ENCODE peak calls at places on chromosome 19, in nine cellular contexts. One of them, this sample, is unnamed.

GRCh38 chr19:1222394-1222793 is 15.4 kb downstream of the CBARP start:
- DNase-seq in hypothalamus: no peak
- DNase-seq in B cell: no peak
- DNase-seq in iris pigment epithelial cell: no peak
- DNase-seq in frontal cortex: no peak
- DNase-seq in HEK293T: no peak
- DNase-seq in Calu3: no peak
- DNase-seq in NCI-H526 treated with DMSO at 0.1 percent for 48 hours: no peak
- DNase-seq in GM20000: no peak
- DNase-seq in this sample: no peak

GRCh38 chr19:54188224-54188871 is 1.0 kb downstream of the MBOAT7 start:
- DNase-seq in Calu3: peak
- DNase-seq in NCI-H526 treated with DMSO at 0.1 percent for 48 hours: no peak
- DNase-seq in hypothalamus: no peak
- DNase-seq in B cell: peak
- DNase-seq in GM20000: no peak
- DNase-seq in HEK293T: no peak
- DNase-seq in iris pigment epithelial cell: peak
- DNase-seq in frontal cortex: no peak
- DNase-seq in this sample: peak

GRCh38 chr19:2356036-2356646 is 3.9 kb upstream of the TMPRSS9 start:
- DNase-seq in Calu3: no peak
- DNase-seq in HEK293T: no peak
- DNase-seq in iris pigment epithelial cell: no peak
- DNase-seq in frontal cortex: no peak
- DNase-seq in hypothalamus: no peak
- DNase-seq in B cell: no peak
- DNase-seq in NCI-H526 treated with DMSO at 0.1 percent for 48 hours: no peak
- DNase-seq in GM20000: no peak
- DNase-seq in this sample: no peak

GRCh38 chr19:2398735-2399305 is 28.6 kb downstream of the TIMM13 start:
- DNase-seq in B cell: no peak
- DNase-seq in NCI-H526 treated with DMSO at 0.1 percent for 48 hours: no peak
- DNase-seq in Calu3: no peak
- DNase-seq in HEK293T: no peak
- DNase-seq in hypothalamus: no peak
- DNase-seq in frontal cortex: no peak
- DNase-seq in iris pigment epithelial cell: no peak
- DNase-seq in GM20000: no peak
- DNase-seq in this sample: no peak

GRCh38 chr19:27759896-27760295 is 1453.1 kb downstream of the UQCRFS1 start:
- DNase-seq in frontal cortex: no peak
- DNase-seq in HEK293T: no peak
- DNase-seq in iris pigment epithelial cell: no peak
- DNase-seq in GM20000: no peak
- DNase-seq in hypothalamus: no peak
- DNase-seq in NCI-H526 treated with DMSO at 0.1 percent for 48 hours: no peak
- DNase-seq in B cell: no peak
- DNase-seq in Calu3: no peak
- DNase-seq in this sample: no peak

GRCh38 chr19:33683881-33684549 is 62.3 kb downstream of the CHST8 start:
- DNase-seq in Calu3: peak
- DNase-seq in hypothalamus: no peak
- DNase-seq in frontal cortex: no peak
- DNase-seq in GM20000: no peak
- DNase-seq in NCI-H526 treated with DMSO at 0.1 percent for 48 hours: no peak
- DNase-seq in B cell: no peak
- DNase-seq in HEK293T: peak
- DNase-seq in iris pigment epithelial cell: peak
- DNase-seq in this sample: peak

GRCh38 chr19:3346677-3347353 is 19.6 kb upstream of the NFIC start:
- DNase-seq in Calu3: no peak
- DNase-seq in frontal cortex: peak
- DNase-seq in GM20000: no peak
- DNase-seq in HEK293T: no peak
- DNase-seq in iris pigment epithelial cell: no peak
- DNase-seq in B cell: no peak
- DNase-seq in NCI-H526 treated with DMSO at 0.1 percent for 48 hours: no peak
- DNase-seq in hypothalamus: peak
- DNase-seq in this sample: no peak

GRCh38 chr19:35317464-35318043 is 11.4 kb upstream of the CD22 start:
- DNase-seq in frontal cortex: no peak
- DNase-seq in hypothalamus: no peak
- DNase-seq in HEK293T: no peak
- DNase-seq in NCI-H526 treated with DMSO at 0.1 percent for 48 hours: no peak
- DNase-seq in Calu3: no peak
- DNase-seq in iris pigment epithelial cell: no peak
- DNase-seq in GM20000: no peak
- DNase-seq in B cell: no peak
- DNase-seq in this sample: no peak

GRCh38 chr19:34962281-34962944 is 1.6 kb downstream of the ZNF792 start:
- DNase-seq in B cell: no peak
- DNase-seq in GM20000: no peak
- DNase-seq in frontal cortex: no peak
- DNase-seq in hypothalamus: no peak
- DNase-seq in Calu3: no peak
- DNase-seq in HEK293T: no peak
- DNase-seq in NCI-H526 treated with DMSO at 0.1 percent for 48 hours: no peak
- DNase-seq in iris pigment epithelial cell: peak
- DNase-seq in this sample: no peak

GRCh38 chr19:6260912-6261636 is 18.7 kb downstream of the MLLT1 start:
- DNase-seq in Calu3: peak
- DNase-seq in iris pigment epithelial cell: no peak
- DNase-seq in NCI-H526 treated with DMSO at 0.1 percent for 48 hours: no peak
- DNase-seq in B cell: no peak
- DNase-seq in frontal cortex: no peak
- DNase-seq in hypothalamus: no peak
- DNase-seq in GM20000: no peak
- DNase-seq in HEK293T: peak
- DNase-seq in this sample: peak

GRCh38 chr19:35673121-35673804 is 6.9 kb downstream of the UPK1A start:
- DNase-seq in iris pigment epithelial cell: peak
- DNase-seq in hypothalamus: no peak
- DNase-seq in frontal cortex: no peak
- DNase-seq in GM20000: peak
- DNase-seq in B cell: peak
- DNase-seq in Calu3: peak
- DNase-seq in NCI-H526 treated with DMSO at 0.1 percent for 48 hours: peak
- DNase-seq in HEK293T: peak
- DNase-seq in this sample: peak

GRCh38 chr19:22606954-22607652 is 27.0 kb upstream of the ZNF492 start:
- DNase-seq in NCI-H526 treated with DMSO at 0.1 percent for 48 hours: no peak
- DNase-seq in frontal cortex: no peak
- DNase-seq in GM20000: no peak
- DNase-seq in iris pigment epithelial cell: no peak
- DNase-seq in B cell: no peak
- DNase-seq in HEK293T: no peak
- DNase-seq in Calu3: no peak
- DNase-seq in hypothalamus: no peak
- DNase-seq in this sample: no peak

GRCh38 chr19:19420570-19421301 is 15.3 kb downstream of the GATAD2A start:
- DNase-seq in Calu3: no peak
- DNase-seq in NCI-H526 treated with DMSO at 0.1 percent for 48 hours: no peak
- DNase-seq in B cell: no peak
- DNase-seq in HEK293T: no peak
- DNase-seq in hypothalamus: no peak
- DNase-seq in iris pigment epithelial cell: no peak
- DNase-seq in GM20000: no peak
- DNase-seq in frontal cortex: no peak
- DNase-seq in this sample: no peak

GRCh38 chr19:41298327-41298964 is 11.5 kb upstream of the CCDC97 start:
- DNase-seq in hypothalamus: no peak
- DNase-seq in GM20000: no peak
- DNase-seq in Calu3: peak
- DNase-seq in iris pigment epithelial cell: peak
- DNase-seq in frontal cortex: no peak
- DNase-seq in HEK293T: no peak
- DNase-seq in NCI-H526 treated with DMSO at 0.1 percent for 48 hours: no peak
- DNase-seq in B cell: peak
- DNase-seq in this sample: no peak

GRCh38 chr19:42356686-42357085 is 31.3 kb downstream of the MEGF8 start:
- DNase-seq in GM20000: no peak
- DNase-seq in Calu3: no peak
- DNase-seq in hypothalamus: no peak
- DNase-seq in B cell: no peak
- DNase-seq in frontal cortex: no peak
- DNase-seq in HEK293T: no peak
- DNase-seq in NCI-H526 treated with DMSO at 0.1 percent for 48 hours: no peak
- DNase-seq in iris pigment epithelial cell: no peak
- DNase-seq in this sample: no peak

GRCh38 chr19:5156231-5156986 is 184.2 kb downstream of the PTPRS start:
- DNase-seq in HEK293T: no peak
- DNase-seq in B cell: no peak
- DNase-seq in GM20000: no peak
- DNase-seq in hypothalamus: no peak
- DNase-seq in NCI-H526 treated with DMSO at 0.1 percent for 48 hours: no peak
- DNase-seq in Calu3: no peak
- DNase-seq in frontal cortex: no peak
- DNase-seq in iris pigment epithelial cell: no peak
- DNase-seq in this sample: no peak

GRCh38 chr19:19538077-19538764 is at the start of gene CILP2:
- DNase-seq in frontal cortex: no peak
- DNase-seq in hypothalamus: no peak
- DNase-seq in Calu3: peak
- DNase-seq in HEK293T: peak
- DNase-seq in iris pigment epithelial cell: no peak
- DNase-seq in GM20000: peak
- DNase-seq in B cell: peak
- DNase-seq in NCI-H526 treated with DMSO at 0.1 percent for 48 hours: no peak
- DNase-seq in this sample: peak

GRCh38 chr19:41839211-41839610 is 5.3 kb downstream of the LYPD4 start:
- DNase-seq in hypothalamus: no peak
- DNase-seq in Calu3: no peak
- DNase-seq in HEK293T: no peak
- DNase-seq in GM20000: no peak
- DNase-seq in NCI-H526 treated with DMSO at 0.1 percent for 48 hours: no peak
- DNase-seq in frontal cortex: no peak
- DNase-seq in iris pigment epithelial cell: no peak
- DNase-seq in B cell: no peak
- DNase-seq in this sample: no peak

GRCh38 chr19:5903502-5904301 is at the start of gene NDUFA11:
- DNase-seq in iris pigment epithelial cell: peak
- DNase-seq in hypothalamus: peak
- DNase-seq in B cell: peak
- DNase-seq in HEK293T: peak
- DNase-seq in GM20000: peak
- DNase-seq in frontal cortex: peak
- DNase-seq in NCI-H526 treated with DMSO at 0.1 percent for 48 hours: peak
- DNase-seq in Calu3: peak
- DNase-seq in this sample: peak

GRCh38 chr19:46821512-46822359 is 28.9 kb downstream of the AP2S1 start:
- DNase-seq in GM20000: peak
- DNase-seq in NCI-H526 treated with DMSO at 0.1 percent for 48 hours: no peak
- DNase-seq in iris pigment epithelial cell: no peak
- DNase-seq in hypothalamus: no peak
- DNase-seq in HEK293T: no peak
- DNase-seq in frontal cortex: no peak
- DNase-seq in B cell: peak
- DNase-seq in Calu3: no peak
- DNase-seq in this sample: peak

GRCh38 chr19:49570138-49570856 is 10.1 kb downstream of the NOSIP start:
- DNase-seq in HEK293T: peak
- DNase-seq in iris pigment epithelial cell: peak
- DNase-seq in GM20000: peak
- DNase-seq in Calu3: peak
- DNase-seq in NCI-H526 treated with DMSO at 0.1 percent for 48 hours: peak
- DNase-seq in hypothalamus: peak
- DNase-seq in frontal cortex: peak
- DNase-seq in B cell: peak
- DNase-seq in this sample: peak

GRCh38 chr19:5058456-5059190 is 89.7 kb downstream of the KDM4B start:
- DNase-seq in Calu3: no peak
- DNase-seq in B cell: no peak
- DNase-seq in hypothalamus: no peak
- DNase-seq in frontal cortex: no peak
- DNase-seq in iris pigment epithelial cell: no peak
- DNase-seq in HEK293T: no peak
- DNase-seq in GM20000: no peak
- DNase-seq in NCI-H526 treated with DMSO at 0.1 percent for 48 hours: no peak
- DNase-seq in this sample: no peak

GRCh38 chr19:19526581-19527370 is 1.9 kb upstream of the YJEFN3 start:
- DNase-seq in iris pigment epithelial cell: no peak
- DNase-seq in NCI-H526 treated with DMSO at 0.1 percent for 48 hours: no peak
- DNase-seq in Calu3: no peak
- DNase-seq in B cell: no peak
- DNase-seq in HEK293T: no peak
- DNase-seq in frontal cortex: no peak
- DNase-seq in GM20000: peak
- DNase-seq in hypothalamus: no peak
- DNase-seq in this sample: no peak

This sample was measured in neural progenitor cell.